ENCODE peak calls at places on chromosomes 7 and 10, in ten cellular contexts. One of them, this sample, is unnamed.

GRCh38 chr7:92705831-92706230 is 115.6 kb upstream of the FAM133B start:
- DNase-seq in hepatocyte: no peak
- DNase-seq in heart right ventricle: no peak
- DNase-seq in progenitor cell of endocrine pancreas: no peak
- DNase-seq in AG10803: no peak
- DNase-seq in colonic mucosa: no peak
- DNase-seq in right lobe of liver: no peak
- DNase-seq in stomach: no peak
- DNase-seq in IMR-90: no peak
- DNase-seq in GM20000: no peak
- DNase-seq in this sample: no peak

GRCh38 chr10:15852111-15852557 is 8.2 kb downstream of the MINDY3 start:
- DNase-seq in hepatocyte: no peak
- DNase-seq in heart right ventricle: no peak
- DNase-seq in progenitor cell of endocrine pancreas: no peak
- DNase-seq in AG10803: peak
- DNase-seq in colonic mucosa: no peak
- DNase-seq in right lobe of liver: no peak
- DNase-seq in stomach: no peak
- DNase-seq in IMR-90: no peak
- DNase-seq in GM20000: no peak
- DNase-seq in this sample: no peak

GRCh38 chr7:29326872-29327271 is 132.3 kb downstream of the CHN2 start:
- DNase-seq in hepatocyte: no peak
- DNase-seq in heart right ventricle: no peak
- DNase-seq in progenitor cell of endocrine pancreas: no peak
- DNase-seq in AG10803: no peak
- DNase-seq in colonic mucosa: no peak
- DNase-seq in right lobe of liver: no peak
- DNase-seq in stomach: no peak
- DNase-seq in IMR-90: no peak
- DNase-seq in GM20000: no peak
- DNase-seq in this sample: no peak

GRCh38 chr10:29471483-29471859 is 163.3 kb downstream of the SVIL start:
- DNase-seq in hepatocyte: peak
- DNase-seq in heart right ventricle: no peak
- DNase-seq in progenitor cell of endocrine pancreas: no peak
- DNase-seq in AG10803: peak
- DNase-seq in colonic mucosa: no peak
- DNase-seq in right lobe of liver: no peak
- DNase-seq in stomach: no peak
- DNase-seq in IMR-90: peak
- DNase-seq in GM20000: no peak
- DNase-seq in this sample: no peak

GRCh38 chr7:138478499-138478908 is 18.4 kb downstream of the TRIM24 start:
- DNase-seq in hepatocyte: no peak
- DNase-seq in heart right ventricle: no peak
- DNase-seq in progenitor cell of endocrine pancreas: no peak
- DNase-seq in AG10803: no peak
- DNase-seq in colonic mucosa: peak
- DNase-seq in right lobe of liver: no peak
- DNase-seq in stomach: peak
- DNase-seq in IMR-90: no peak
- DNase-seq in GM20000: peak
- DNase-seq in this sample: no peak

GRCh38 chr7:33669251-33669670 is 236.1 kb upstream of the BMPER start:
- DNase-seq in hepatocyte: no peak
- DNase-seq in heart right ventricle: no peak
- DNase-seq in progenitor cell of endocrine pancreas: no peak
- DNase-seq in AG10803: no peak
- DNase-seq in colonic mucosa: no peak
- DNase-seq in right lobe of liver: no peak
- DNase-seq in stomach: no peak
- DNase-seq in IMR-90: no peak
- DNase-seq in GM20000: no peak
- DNase-seq in this sample: no peak

GRCh38 chr7:126657599-126658358 is 595.0 kb downstream of the GRM8 start:
- DNase-seq in hepatocyte: peak
- DNase-seq in heart right ventricle: no peak
- DNase-seq in progenitor cell of endocrine pancreas: no peak
- DNase-seq in AG10803: no peak
- DNase-seq in colonic mucosa: no peak
- DNase-seq in right lobe of liver: no peak
- DNase-seq in stomach: no peak
- DNase-seq in IMR-90: no peak
- DNase-seq in GM20000: peak
- DNase-seq in this sample: no peak

GRCh38 chr10:47115322-47115721 is 184.7 kb upstream of the GDF10 start:
- DNase-seq in hepatocyte: no peak
- DNase-seq in heart right ventricle: no peak
- DNase-seq in progenitor cell of endocrine pancreas: no peak
- DNase-seq in AG10803: no peak
- DNase-seq in colonic mucosa: peak
- DNase-seq in right lobe of liver: no peak
- DNase-seq in stomach: no peak
- DNase-seq in IMR-90: no peak
- DNase-seq in GM20000: no peak
- DNase-seq in this sample: no peak

GRCh38 chr7:152076940-152077933 is 51.8 kb downstream of the GALNT11 start:
- DNase-seq in hepatocyte: no peak
- DNase-seq in heart right ventricle: no peak
- DNase-seq in progenitor cell of endocrine pancreas: no peak
- DNase-seq in AG10803: peak
- DNase-seq in colonic mucosa: no peak
- DNase-seq in right lobe of liver: no peak
- DNase-seq in stomach: no peak
- DNase-seq in IMR-90: peak
- DNase-seq in GM20000: no peak
- DNase-seq in this sample: no peak

GRCh38 chr7:158192956-158193355 is 394.7 kb downstream of the PTPRN2 start:
- DNase-seq in hepatocyte: no peak
- DNase-seq in heart right ventricle: no peak
- DNase-seq in progenitor cell of endocrine pancreas: no peak
- DNase-seq in AG10803: no peak
- DNase-seq in colonic mucosa: no peak
- DNase-seq in right lobe of liver: no peak
- DNase-seq in stomach: no peak
- DNase-seq in IMR-90: no peak
- DNase-seq in GM20000: no peak
- DNase-seq in this sample: no peak

GRCh38 chr7:157003445-157004049 is 6.9 kb downstream of the MNX1 start:
- DNase-seq in hepatocyte: no peak
- DNase-seq in heart right ventricle: no peak
- DNase-seq in progenitor cell of endocrine pancreas: no peak
- DNase-seq in AG10803: no peak
- DNase-seq in colonic mucosa: peak
- DNase-seq in right lobe of liver: no peak
- DNase-seq in stomach: no peak
- DNase-seq in IMR-90: no peak
- DNase-seq in GM20000: no peak
- DNase-seq in this sample: no peak

GRCh38 chr7:85750454-85750949 is 563.6 kb upstream of the SEMA3D start:
- DNase-seq in hepatocyte: peak
- DNase-seq in heart right ventricle: no peak
- DNase-seq in progenitor cell of endocrine pancreas: no peak
- DNase-seq in AG10803: peak
- DNase-seq in colonic mucosa: peak
- DNase-seq in right lobe of liver: no peak
- DNase-seq in stomach: no peak
- DNase-seq in IMR-90: peak
- DNase-seq in GM20000: peak
- DNase-seq in this sample: peak
- TF ChIP-seq CTCF in hepatocyte: peak
- TF ChIP-seq CTCF in heart right ventricle: peak
- TF ChIP-seq CTCF in progenitor cell of endocrine pancreas: peak
- TF ChIP-seq CTCF in AG10803: peak
- TF ChIP-seq CTCF in colonic mucosa: peak
- TF ChIP-seq CTCF in right lobe of liver: peak
- TF ChIP-seq CTCF in stomach: no peak
- TF ChIP-seq CTCF in IMR-90: peak
- TF ChIP-seq CTCF in GM20000: peak
- TF ChIP-seq CTCF in this sample: peak

DNA sequence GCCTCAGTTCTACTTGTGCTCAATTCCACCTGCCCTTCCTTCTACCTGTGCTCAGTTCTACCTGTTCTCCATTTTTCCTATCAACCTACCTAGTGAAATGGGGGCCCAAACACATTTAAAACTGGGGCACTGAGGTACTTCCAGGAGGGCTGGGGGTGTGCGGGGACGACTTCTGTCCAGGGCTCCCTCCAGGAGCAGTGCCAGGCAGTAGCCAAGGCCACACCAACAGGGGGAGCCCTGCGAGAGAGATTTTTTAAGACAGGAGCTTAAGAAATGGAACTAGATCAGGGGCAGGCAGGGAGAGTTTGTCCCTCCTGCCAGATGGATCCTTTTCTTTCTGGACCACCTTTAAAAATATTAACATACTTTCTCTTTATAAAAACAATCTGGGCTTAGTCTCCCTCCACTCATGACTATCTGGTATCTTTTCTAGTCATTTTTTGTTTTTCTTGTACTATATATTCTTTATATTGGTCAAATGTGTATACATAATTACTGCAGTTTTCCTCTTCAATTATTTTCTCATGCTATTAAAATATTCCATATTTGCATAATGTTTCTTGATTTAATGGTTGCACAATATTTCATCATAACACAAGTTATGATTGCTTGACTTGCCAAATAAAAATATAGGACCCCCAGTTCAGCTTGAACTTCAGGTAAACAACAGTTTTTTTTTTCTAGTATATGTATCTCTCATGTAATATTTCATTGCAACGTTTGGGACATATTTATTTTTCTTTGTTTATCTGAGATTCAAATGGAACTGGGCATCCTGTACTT is 47.3 kb upstream of the INSYN2A start:
- DNase-seq in hepatocyte: peak
- DNase-seq in heart right ventricle: no peak
- DNase-seq in progenitor cell of endocrine pancreas: peak
- DNase-seq in AG10803: peak
- DNase-seq in colonic mucosa: peak
- DNase-seq in right lobe of liver: no peak
- DNase-seq in stomach: peak
- DNase-seq in IMR-90: peak
- DNase-seq in GM20000: no peak
- DNase-seq in this sample: peak
- TF ChIP-seq CTCF in hepatocyte: peak
- TF ChIP-seq CTCF in heart right ventricle: peak
- TF ChIP-seq CTCF in progenitor cell of endocrine pancreas: peak
- TF ChIP-seq CTCF in AG10803: peak
- TF ChIP-seq CTCF in colonic mucosa: peak
- TF ChIP-seq CTCF in right lobe of liver: peak
- TF ChIP-seq CTCF in stomach: no peak
- TF ChIP-seq CTCF in IMR-90: peak
- TF ChIP-seq CTCF in GM20000: no peak
- TF ChIP-seq CTCF in this sample: peak

DNA sequence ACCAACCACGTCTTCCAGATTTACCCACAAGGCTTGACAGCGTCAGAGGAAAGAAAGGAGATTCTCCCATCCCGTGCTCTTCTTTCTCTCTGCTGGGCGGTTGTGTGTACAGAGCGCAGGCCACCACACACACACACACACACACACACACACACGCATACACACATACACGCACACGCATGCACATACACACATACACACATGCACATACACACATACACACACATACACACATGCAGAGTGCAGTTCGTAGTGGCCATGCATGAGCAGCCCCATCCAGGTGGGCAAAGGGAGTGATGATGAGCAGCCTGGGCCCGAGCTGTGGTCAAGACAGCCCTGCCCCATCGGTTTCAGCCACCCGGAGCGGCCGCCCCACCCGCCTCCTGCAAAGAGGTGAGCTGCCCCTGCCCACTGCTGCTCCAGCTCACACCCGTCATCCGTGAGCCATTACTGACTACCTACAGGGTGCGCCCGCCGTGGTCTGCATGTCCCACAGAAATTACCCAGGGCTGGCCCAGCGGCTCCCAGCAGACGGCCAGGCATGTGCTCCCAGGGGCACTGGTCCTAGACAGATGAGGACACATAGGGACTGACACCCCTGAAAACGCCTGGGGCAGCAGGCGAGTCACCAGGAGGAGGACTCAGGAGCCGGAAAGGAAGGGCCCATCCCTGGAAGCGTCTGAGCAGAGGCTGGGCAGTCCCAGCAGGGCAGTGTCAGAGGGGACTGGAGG is 69.6 kb downstream of the ASB13 start:
- DNase-seq in hepatocyte: no peak
- DNase-seq in heart right ventricle: no peak
- DNase-seq in progenitor cell of endocrine pancreas: no peak
- DNase-seq in AG10803: no peak
- DNase-seq in colonic mucosa: no peak
- DNase-seq in right lobe of liver: peak
- DNase-seq in stomach: no peak
- DNase-seq in IMR-90: no peak
- DNase-seq in GM20000: no peak
- DNase-seq in this sample: no peak
- TF ChIP-seq CTCF in hepatocyte: no peak
- TF ChIP-seq CTCF in heart right ventricle: no peak
- TF ChIP-seq CTCF in progenitor cell of endocrine pancreas: no peak
- TF ChIP-seq CTCF in AG10803: no peak
- TF ChIP-seq CTCF in colonic mucosa: no peak
- TF ChIP-seq CTCF in right lobe of liver: no peak
- TF ChIP-seq CTCF in stomach: no peak
- TF ChIP-seq CTCF in IMR-90: no peak
- TF ChIP-seq CTCF in GM20000: no peak
- TF ChIP-seq CTCF in this sample: no peak

GRCh38 chr7:140722254-140722653 is 25.7 kb downstream of the NDUFB2 start:
- DNase-seq in hepatocyte: no peak
- DNase-seq in heart right ventricle: no peak
- DNase-seq in progenitor cell of endocrine pancreas: no peak
- DNase-seq in AG10803: no peak
- DNase-seq in colonic mucosa: no peak
- DNase-seq in right lobe of liver: no peak
- DNase-seq in stomach: no peak
- DNase-seq in IMR-90: no peak
- DNase-seq in GM20000: no peak
- DNase-seq in this sample: no peak

GRCh38 chr7:140723574-140723973 is 27.1 kb downstream of the NDUFB2 start:
- DNase-seq in hepatocyte: no peak
- DNase-seq in heart right ventricle: no peak
- DNase-seq in progenitor cell of endocrine pancreas: no peak
- DNase-seq in AG10803: no peak
- DNase-seq in colonic mucosa: no peak
- DNase-seq in right lobe of liver: no peak
- DNase-seq in stomach: no peak
- DNase-seq in IMR-90: no peak
- DNase-seq in GM20000: no peak
- DNase-seq in this sample: no peak

GRCh38 chr7:140723002-140723401 is 26.5 kb downstream of the NDUFB2 start:
- DNase-seq in hepatocyte: no peak
- DNase-seq in heart right ventricle: no peak
- DNase-seq in progenitor cell of endocrine pancreas: no peak
- DNase-seq in AG10803: no peak
- DNase-seq in colonic mucosa: no peak
- DNase-seq in right lobe of liver: no peak
- DNase-seq in stomach: no peak
- DNase-seq in IMR-90: no peak
- DNase-seq in GM20000: no peak
- DNase-seq in this sample: no peak

GRCh38 chr7:140724706-140725105 is 28.2 kb downstream of the NDUFB2 start:
- DNase-seq in hepatocyte: no peak
- DNase-seq in heart right ventricle: no peak
- DNase-seq in progenitor cell of endocrine pancreas: no peak
- DNase-seq in AG10803: no peak
- DNase-seq in colonic mucosa: no peak
- DNase-seq in right lobe of liver: no peak
- DNase-seq in stomach: no peak
- DNase-seq in IMR-90: no peak
- DNase-seq in GM20000: no peak
- DNase-seq in this sample: no peak

GRCh38 chr7:140726304-140726703 is 29.8 kb downstream of the NDUFB2 start:
- DNase-seq in hepatocyte: peak
- DNase-seq in heart right ventricle: no peak
- DNase-seq in progenitor cell of endocrine pancreas: no peak
- DNase-seq in AG10803: peak
- DNase-seq in colonic mucosa: no peak
- DNase-seq in right lobe of liver: no peak
- DNase-seq in stomach: no peak
- DNase-seq in IMR-90: peak
- DNase-seq in GM20000: no peak
- DNase-seq in this sample: no peak
- TF ChIP-seq CTCF in hepatocyte: peak
- TF ChIP-seq CTCF in heart right ventricle: peak
- TF ChIP-seq CTCF in progenitor cell of endocrine pancreas: peak
- TF ChIP-seq CTCF in AG10803: peak
- TF ChIP-seq CTCF in colonic mucosa: no peak
- TF ChIP-seq CTCF in right lobe of liver: peak
- TF ChIP-seq CTCF in stomach: no peak
- TF ChIP-seq CTCF in IMR-90: peak
- TF ChIP-seq CTCF in GM20000: no peak
- TF ChIP-seq CTCF in this sample: peak

This sample was measured in neural crest cell.